ENCODE peak calls at places on chromosomes 5 and 9, in four cellular contexts. B is coronary artery, O is RPMI7951, A is endodermal cell. U is an unnamed sample.

GRCh38 chr5:122478741-122479459 is 166.9 kb downstream of the SNCAIP start:
- DNase-seq in B (no peak), O (no peak), A (no peak), U (peak; percentile 46)

GRCh38 chr9:133113163-133113927 is 7.7 kb downstream of the RALGDS start:
- DNase-seq in A (no peak), O (peak; percentile 83), B (no peak), U (peak; percentile 93)

GRCh38 chr5:120806132-120806531 is 342.0 kb downstream of the PRR16 start:
- DNase-seq in A (no peak), O (no peak), B (no peak), U (peak; percentile 15)

GRCh38 chr5:172361566-172362238 is 78.1 kb upstream of the UBTD2 start:
- DNase-seq in B (no peak), O (peak; percentile 97), A (no peak), U (peak; percentile 95)

GRCh38 chr9:121962421-121962820 is 130.7 kb downstream of the TTLL11 start:
- DNase-seq in A (no peak), B (no peak), O (no peak), U (no peak)

GRCh38 chr5:179880848-179881590 is 22.4 kb upstream of the MRNIP start:
- DNase-seq in B (no peak), A (no peak), O (no peak), U (no peak)

GRCh38 chr9:88400021-88400420 is 11.8 kb downstream of the SPIN1 start:
- DNase-seq in O (peak; percentile 61), B (no peak), A (no peak), U (peak; percentile 91)

GRCh38 chr5:142828797-142829535 is 58.8 kb downstream of the ARHGAP26 start:
- DNase-seq in A (no peak), O (no peak), B (no peak), U (peak; percentile 28)

GRCh38 chr5:112846556-112846955 is 14.5 kb upstream of the SRP19 start:
- DNase-seq in O (no peak), B (no peak), A (peak; percentile 50), U (no peak)

GRCh38 chr5:150488519-150489357 is 19.2 kb upstream of the NDST1 start:
- DNase-seq in B (peak; percentile 95), O (peak; percentile 96), A (no peak), U (peak; percentile 89)

GRCh38 chr9:119853126-119853525 is 483.9 kb upstream of the BRINP1 start:
- DNase-seq in B (no peak), A (no peak), O (no peak), U (no peak)

U was measured in M059J.